ENCODE peak calls at places on chromosomes 1 and 21, in five cellular contexts. One of them, this sample, is unnamed.

GRCh38 chr1:156676820-156677615 is at the start of gene NES:
- DNase-seq in COR-L47: peak
- DNase-seq in iris pigment epithelial cell: peak
- DNase-seq in HFF-Myc: no peak
- DNase-seq in M059J: no peak
- DNase-seq in this sample: peak

GRCh38 chr1:31936966-31937299 is 1.2 kb downstream of the PTP4A2 start:
- DNase-seq in COR-L47: no peak
- DNase-seq in iris pigment epithelial cell: no peak
- DNase-seq in HFF-Myc: no peak
- DNase-seq in M059J: no peak
- DNase-seq in this sample: no peak

GRCh38 chr1:98949606-98950005 is 55.1 kb downstream of the PLPPR5 start:
- DNase-seq in COR-L47: no peak
- DNase-seq in iris pigment epithelial cell: no peak
- DNase-seq in HFF-Myc: no peak
- DNase-seq in M059J: no peak
- DNase-seq in this sample: no peak

GRCh38 chr1:186620951-186621350 is 59.3 kb downstream of the PTGS2 start:
- DNase-seq in COR-L47: no peak
- DNase-seq in iris pigment epithelial cell: peak
- DNase-seq in HFF-Myc: peak
- DNase-seq in M059J: peak
- DNase-seq in this sample: no peak

GRCh38 chr1:87131809-87132663 is 196.6 kb upstream of the LMO4 start:
- DNase-seq in COR-L47: peak
- DNase-seq in iris pigment epithelial cell: peak
- DNase-seq in HFF-Myc: no peak
- DNase-seq in M059J: peak
- DNase-seq in this sample: peak

GRCh38 chr1:25212725-25213124 is 19.6 kb downstream of the SYF2 start:
- DNase-seq in COR-L47: no peak
- DNase-seq in iris pigment epithelial cell: no peak
- DNase-seq in HFF-Myc: no peak
- DNase-seq in M059J: no peak
- DNase-seq in this sample: no peak

GRCh38 chr21:34263629-34264028 is 100.2 kb upstream of the KCNE2 start:
- DNase-seq in COR-L47: no peak
- DNase-seq in iris pigment epithelial cell: no peak
- DNase-seq in HFF-Myc: no peak
- DNase-seq in M059J: no peak
- DNase-seq in this sample: no peak

GRCh38 chr1:43348343-43348808 is 10.4 kb upstream of the CDC20 start:
- DNase-seq in COR-L47: peak
- DNase-seq in iris pigment epithelial cell: no peak
- DNase-seq in HFF-Myc: no peak
- DNase-seq in M059J: no peak
- DNase-seq in this sample: no peak

GRCh38 chr1:54699936-54700525 is 15.6 kb upstream of the TTC4 start:
- DNase-seq in COR-L47: no peak
- DNase-seq in iris pigment epithelial cell: no peak
- DNase-seq in HFF-Myc: no peak
- DNase-seq in M059J: no peak
- DNase-seq in this sample: no peak

GRCh38 chr1:108830119-108831008 is 26.5 kb downstream of the AKNAD1 start:
- DNase-seq in COR-L47: no peak
- DNase-seq in iris pigment epithelial cell: peak
- DNase-seq in HFF-Myc: peak
- DNase-seq in M059J: peak
- DNase-seq in this sample: peak